ENCODE peak calls at places on chromosomes 1 and 21, in seven cellular contexts. One of them, this sample, is unnamed.

GRCh38 chr1:13794231-13795187 is 94.5 kb downstream of the PRDM2 start:
- DNase-seq in sigmoid colon: no peak
- DNase-seq in GM12878: no peak
- DNase-seq in GM12891: no peak
- DNase-seq in tibial nerve: no peak
- DNase-seq in transverse colon: no peak
- DNase-seq in breast epithelium: no peak
- DNase-seq in this sample: no peak

GRCh38 chr1:153400244-153400643 is 9.4 kb upstream of the S100A8 start:
- DNase-seq in sigmoid colon: no peak
- DNase-seq in GM12878: no peak
- DNase-seq in GM12891: no peak
- DNase-seq in tibial nerve: no peak
- DNase-seq in transverse colon: no peak
- DNase-seq in breast epithelium: no peak
- DNase-seq in this sample: no peak

GRCh38 chr1:192186197-192186596 is 27.9 kb downstream of the RGS18 start:
- DNase-seq in sigmoid colon: no peak
- DNase-seq in GM12878: no peak
- DNase-seq in GM12891: no peak
- DNase-seq in tibial nerve: no peak
- DNase-seq in transverse colon: no peak
- DNase-seq in breast epithelium: no peak
- DNase-seq in this sample: no peak

GRCh38 chr1:52659356-52659755 is 26.4 kb downstream of the SHISAL2A start:
- DNase-seq in sigmoid colon: no peak
- DNase-seq in GM12878: peak
- DNase-seq in GM12891: peak
- DNase-seq in tibial nerve: no peak
- DNase-seq in transverse colon: no peak
- DNase-seq in breast epithelium: no peak
- DNase-seq in this sample: no peak

GRCh38 chr1:197774691-197775281 is 494 bp downstream of the DENND1B start:
- DNase-seq in sigmoid colon: peak
- DNase-seq in GM12878: no peak
- DNase-seq in GM12891: peak
- DNase-seq in tibial nerve: no peak
- DNase-seq in transverse colon: peak
- DNase-seq in breast epithelium: peak
- DNase-seq in this sample: peak

GRCh38 chr1:32786856-32787255 is 30.3 kb downstream of the YARS1 start:
- DNase-seq in sigmoid colon: no peak
- DNase-seq in GM12878: no peak
- DNase-seq in GM12891: no peak
- DNase-seq in tibial nerve: no peak
- DNase-seq in transverse colon: no peak
- DNase-seq in breast epithelium: no peak
- DNase-seq in this sample: no peak

GRCh38 chr1:29774355-29774754 is 538.0 kb downstream of the PTPRU start:
- DNase-seq in sigmoid colon: no peak
- DNase-seq in GM12878: no peak
- DNase-seq in GM12891: no peak
- DNase-seq in tibial nerve: no peak
- DNase-seq in transverse colon: no peak
- DNase-seq in breast epithelium: no peak
- DNase-seq in this sample: no peak

GRCh38 chr1:168178227-168178637 is 530 bp upstream of the TIPRL start:
- DNase-seq in sigmoid colon: no peak
- DNase-seq in GM12878: no peak
- DNase-seq in GM12891: no peak
- DNase-seq in tibial nerve: no peak
- DNase-seq in transverse colon: no peak
- DNase-seq in breast epithelium: no peak
- DNase-seq in this sample: no peak

GRCh38 chr1:110196917-110197782 is 13.0 kb upstream of the KCNC4 start:
- DNase-seq in sigmoid colon: no peak
- DNase-seq in GM12878: no peak
- DNase-seq in GM12891: peak
- DNase-seq in tibial nerve: no peak
- DNase-seq in transverse colon: no peak
- DNase-seq in breast epithelium: no peak
- DNase-seq in this sample: peak

GRCh38 chr1:9996624-9997582 is at the start of gene RBP7:
- DNase-seq in sigmoid colon: no peak
- DNase-seq in GM12878: no peak
- DNase-seq in GM12891: peak
- DNase-seq in tibial nerve: no peak
- DNase-seq in transverse colon: peak
- DNase-seq in breast epithelium: no peak
- DNase-seq in this sample: no peak

GRCh38 chr21:41837756-41838297 is 41.3 kb downstream of the PRDM15 start:
- DNase-seq in sigmoid colon: no peak
- DNase-seq in GM12878: no peak
- DNase-seq in GM12891: no peak
- DNase-seq in tibial nerve: no peak
- DNase-seq in transverse colon: no peak
- DNase-seq in breast epithelium: no peak
- DNase-seq in this sample: no peak

DNA sequence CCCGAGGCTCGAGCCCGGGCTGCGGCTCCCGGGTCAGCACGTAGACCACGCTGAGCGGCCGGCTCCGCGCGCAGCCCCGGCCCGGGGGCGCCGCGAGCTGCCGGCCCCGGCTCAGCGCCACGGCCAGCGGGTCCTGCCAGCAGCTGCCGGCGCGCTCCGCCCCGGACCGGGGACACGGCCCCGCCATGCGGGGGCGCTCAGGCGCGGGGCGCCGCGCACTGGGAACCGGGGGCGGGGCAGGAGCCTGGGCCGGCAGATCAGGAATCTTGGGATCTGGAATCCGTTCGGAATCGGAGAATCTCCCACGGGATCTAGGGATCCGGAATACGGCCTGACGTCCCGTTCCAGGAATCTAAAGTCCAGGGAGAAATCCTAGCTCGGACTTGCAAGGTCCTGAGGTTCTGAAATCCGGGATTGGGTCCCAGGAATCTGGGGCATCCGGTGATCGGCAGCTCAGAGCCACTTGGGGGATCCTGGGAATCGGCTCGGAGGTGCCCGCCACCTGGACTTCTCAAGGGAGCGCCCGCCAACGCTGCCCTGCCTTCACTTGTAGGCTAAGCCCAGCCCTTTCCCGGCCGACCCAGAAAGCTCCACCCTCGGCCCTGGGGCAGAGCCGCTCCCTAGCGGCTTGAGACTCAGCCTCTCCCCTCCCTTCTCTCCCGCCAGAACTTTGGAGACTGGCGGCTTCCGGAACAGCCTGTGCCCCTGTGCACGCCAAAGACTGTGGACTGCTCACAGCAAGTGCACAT is at the start of gene MAP3K6:
- DNase-seq in sigmoid colon: peak
- DNase-seq in GM12878: no peak
- DNase-seq in GM12891: peak
- DNase-seq in tibial nerve: peak
- DNase-seq in transverse colon: peak
- DNase-seq in breast epithelium: peak
- DNase-seq in this sample: peak
- TF ChIP-seq POLR2A in sigmoid colon: peak
- TF ChIP-seq POLR2A in GM12878: no peak
- TF ChIP-seq POLR2A in GM12891: no peak
- TF ChIP-seq POLR2A in tibial nerve: peak
- TF ChIP-seq POLR2A in transverse colon: peak
- TF ChIP-seq POLR2A in breast epithelium: peak
- TF ChIP-seq POLR2A in this sample: no peak

GRCh38 chr1:150010388-150011115 is at the start of gene OTUD7B:
- DNase-seq in sigmoid colon: peak
- DNase-seq in GM12878: no peak
- DNase-seq in GM12891: peak
- DNase-seq in tibial nerve: peak
- DNase-seq in transverse colon: peak
- DNase-seq in breast epithelium: peak
- DNase-seq in this sample: peak
- TF ChIP-seq POLR2A in sigmoid colon: peak
- TF ChIP-seq POLR2A in GM12878: peak
- TF ChIP-seq POLR2A in GM12891: peak
- TF ChIP-seq POLR2A in tibial nerve: peak
- TF ChIP-seq POLR2A in transverse colon: peak
- TF ChIP-seq POLR2A in breast epithelium: peak
- TF ChIP-seq POLR2A in this sample: peak

DNA sequence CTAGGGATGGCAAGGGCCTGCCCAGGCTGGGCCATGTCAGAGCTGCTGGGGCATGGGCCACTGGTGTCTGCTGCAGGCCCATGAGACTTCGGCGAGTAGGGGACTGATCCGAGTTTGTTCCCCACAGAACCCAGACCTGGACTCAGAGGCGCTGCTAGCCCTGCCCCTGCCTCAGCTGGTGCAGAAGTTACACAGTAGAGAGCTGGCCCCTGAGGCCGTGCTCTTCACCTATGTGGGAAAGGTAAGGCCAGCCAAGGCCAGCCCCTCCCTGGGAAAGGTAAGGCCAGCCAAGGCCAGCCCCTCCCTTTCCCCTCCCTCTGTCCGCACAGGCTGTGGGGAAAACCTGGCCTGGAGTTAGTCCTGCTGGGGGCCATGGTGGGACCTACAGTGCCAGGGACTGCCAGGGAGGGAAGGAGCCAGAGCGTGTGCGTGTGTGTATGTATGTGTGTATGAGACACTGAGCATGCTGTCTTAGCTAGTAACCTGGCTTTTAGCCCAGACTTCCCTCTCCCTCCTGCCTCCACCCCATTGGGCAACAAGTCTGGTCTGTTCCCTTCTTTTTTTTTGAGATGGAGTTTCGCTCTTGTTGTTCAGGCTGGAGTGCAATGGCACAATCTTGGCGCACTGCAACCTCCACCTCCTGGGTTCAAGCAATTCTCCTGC is 8.0 kb downstream of the FAAH start:
- DNase-seq in sigmoid colon: peak
- DNase-seq in GM12878: no peak
- DNase-seq in GM12891: no peak
- DNase-seq in tibial nerve: peak
- DNase-seq in transverse colon: peak
- DNase-seq in breast epithelium: peak
- DNase-seq in this sample: peak
- TF ChIP-seq POLR2A in sigmoid colon: no peak
- TF ChIP-seq POLR2A in GM12878: no peak
- TF ChIP-seq POLR2A in GM12891: no peak
- TF ChIP-seq POLR2A in tibial nerve: peak
- TF ChIP-seq POLR2A in transverse colon: peak
- TF ChIP-seq POLR2A in breast epithelium: no peak
- TF ChIP-seq POLR2A in this sample: no peak

GRCh38 chr1:66331641-66332523 is 202.1 kb upstream of the SGIP1 start:
- DNase-seq in sigmoid colon: peak
- DNase-seq in GM12878: no peak
- DNase-seq in GM12891: no peak
- DNase-seq in tibial nerve: peak
- DNase-seq in transverse colon: peak
- DNase-seq in breast epithelium: no peak
- DNase-seq in this sample: peak
- TF ChIP-seq POLR2A in sigmoid colon: no peak
- TF ChIP-seq POLR2A in GM12878: peak
- TF ChIP-seq POLR2A in GM12891: peak
- TF ChIP-seq POLR2A in tibial nerve: no peak
- TF ChIP-seq POLR2A in transverse colon: peak
- TF ChIP-seq POLR2A in breast epithelium: peak
- TF ChIP-seq POLR2A in this sample: no peak

GRCh38 chr1:150566589-150567340 is 12.6 kb downstream of the MCL1 start:
- DNase-seq in sigmoid colon: peak
- DNase-seq in GM12878: no peak
- DNase-seq in GM12891: no peak
- DNase-seq in tibial nerve: peak
- DNase-seq in transverse colon: no peak
- DNase-seq in breast epithelium: no peak
- DNase-seq in this sample: no peak
- TF ChIP-seq POLR2A in sigmoid colon: no peak
- TF ChIP-seq POLR2A in GM12878: no peak
- TF ChIP-seq POLR2A in GM12891: no peak
- TF ChIP-seq POLR2A in tibial nerve: no peak
- TF ChIP-seq POLR2A in transverse colon: peak
- TF ChIP-seq POLR2A in breast epithelium: no peak
- TF ChIP-seq POLR2A in this sample: no peak

DNA sequence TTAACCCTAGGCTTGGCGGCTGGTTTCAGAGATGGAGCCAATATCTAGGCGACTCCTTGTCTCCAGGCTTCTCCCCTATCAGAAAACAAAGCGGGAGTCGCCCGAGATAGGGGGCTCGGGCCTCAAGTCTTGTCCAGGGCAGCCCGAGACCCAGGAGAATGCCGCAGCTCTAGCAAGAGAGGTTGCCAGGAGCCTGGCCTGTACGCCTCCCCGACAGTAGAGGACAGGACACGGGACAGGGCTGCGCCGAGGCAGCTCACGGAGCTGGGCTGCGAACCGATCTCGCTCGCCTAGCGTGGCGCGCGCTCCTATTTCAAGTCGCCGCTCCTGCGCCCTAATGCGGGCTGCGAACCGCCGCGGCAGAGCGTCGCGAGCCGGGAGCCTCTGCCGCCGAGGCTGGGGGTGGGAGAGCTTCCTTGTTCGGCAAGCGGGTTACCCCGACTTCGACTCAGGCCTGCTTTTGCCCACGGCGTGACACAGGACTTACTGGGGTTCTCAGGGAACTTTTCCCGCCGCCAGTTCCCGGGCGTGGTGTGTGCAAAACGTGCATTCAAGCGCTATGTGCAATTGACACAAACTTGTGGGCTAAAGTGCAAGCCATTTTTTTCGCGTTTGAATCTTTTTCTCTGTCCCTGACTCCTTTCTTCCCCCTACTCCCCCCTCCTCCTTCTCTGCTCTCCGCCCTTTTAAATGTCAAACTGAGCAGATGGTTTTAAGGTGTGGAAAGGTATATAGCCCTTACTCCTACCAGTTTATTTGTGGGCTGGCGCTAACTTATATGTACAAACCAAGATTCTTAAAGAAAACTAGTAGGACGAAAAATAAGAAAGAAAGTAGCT is 2.4 kb upstream of the PROX1 start:
- DNase-seq in sigmoid colon: no peak
- DNase-seq in GM12878: no peak
- DNase-seq in GM12891: no peak
- DNase-seq in tibial nerve: no peak
- DNase-seq in transverse colon: no peak
- DNase-seq in breast epithelium: no peak
- DNase-seq in this sample: no peak
- TF ChIP-seq POLR2A in sigmoid colon: no peak
- TF ChIP-seq POLR2A in GM12878: no peak
- TF ChIP-seq POLR2A in GM12891: no peak
- TF ChIP-seq POLR2A in tibial nerve: no peak
- TF ChIP-seq POLR2A in transverse colon: no peak
- TF ChIP-seq POLR2A in breast epithelium: no peak
- TF ChIP-seq POLR2A in this sample: no peak

GRCh38 chr1:230299148-230300006 is 126.8 kb downstream of the PGBD5 start:
- DNase-seq in sigmoid colon: peak
- DNase-seq in GM12878: no peak
- DNase-seq in GM12891: no peak
- DNase-seq in tibial nerve: no peak
- DNase-seq in transverse colon: peak
- DNase-seq in breast epithelium: peak
- DNase-seq in this sample: no peak
- TF ChIP-seq POLR2A in sigmoid colon: no peak
- TF ChIP-seq POLR2A in GM12878: no peak
- TF ChIP-seq POLR2A in GM12891: no peak
- TF ChIP-seq POLR2A in tibial nerve: no peak
- TF ChIP-seq POLR2A in transverse colon: peak
- TF ChIP-seq POLR2A in breast epithelium: no peak
- TF ChIP-seq POLR2A in this sample: no peak